ENCODE peak calls at places on chromosomes 11 and 22, in four cellular contexts. N is HCT116, Q is A549, U is gastrocnemius medialis. E is an unnamed sample. For H3K4me1, the result is how much of the 10 kb centered on the place peaks cover.

GRCh38 chr22:36797988-36798670 is 18.7 kb downstream of the PVALB start:
- DNase-seq in N (no peak), U (no peak), Q (no peak), E (no peak)

GRCh38 chr11:134474070-134474860 is 62.2 kb upstream of the B3GAT1 start:
- DNase-seq in U (no peak), N (no peak), Q (no peak), E (no peak)

GRCh38 chr11:82003671-82004148 is 730.0 kb downstream of the FAM181B start:
- DNase-seq in N (no peak), Q (no peak), U (no peak), E (no peak)

GRCh38 chr22:30245985-30246901 is at the start of gene LIF:
- DNase-seq in N (no peak), Q (no peak), U (no peak), E (no peak)

GRCh38 chr11:102453286-102453797 is 777 bp upstream of the TMEM123 start:
- DNase-seq in U (no peak), Q (no peak), N (no peak), E (no peak)

GRCh38 chr22:26852176-26852575 is 194.8 kb downstream of the MIAT start:
- DNase-seq in Q (no peak), U (no peak), N (no peak), E (no peak)

GRCh38 chr22:19824197-19825015 is 30.3 kb downstream of the GNB1L start:
- DNase-seq in N (no peak), U (no peak), Q (no peak), E (peak)

GRCh38 chr11:91981995-91982394 is 242.6 kb upstream of the FAT3 start:
- DNase-seq in U (peak), N (no peak), Q (peak), E (peak)

GRCh38 chr22:19970479-19971275 is 29.1 kb upstream of the TXNRD2 start:
- DNase-seq in U (peak), Q (peak), N (no peak), E (peak)

GRCh38 chr11:119691020-119691666 is 37.9 kb downstream of the NECTIN1 start:
- DNase-seq in U (no peak), Q (no peak), N (no peak), E (no peak)

GRCh38 chr22:33357894-33358440 is 299.8 kb upstream of the SYN3 start:
- DNase-seq in Q (no peak), U (no peak), N (no peak), E (no peak)

GRCh38 chr11:13717331-13717730 is 48.9 kb downstream of the FAR1 start:
- DNase-seq in U (no peak), N (no peak), Q (peak), E (no peak)

GRCh38 chr11:128814856-128815705 is 52.0 kb downstream of the KCNJ1 start:
- DNase-seq in N (no peak), U (peak), Q (no peak), E (no peak)

GRCh38 chr11:60859616-60860250 is 4.0 kb upstream of the PTGDR2 start:
- DNase-seq in N (no peak), Q (no peak), U (no peak), E (no peak)

GRCh38 chr11:57378166-57378565 is 2.8 kb downstream of the PRG3 start:
- DNase-seq in Q (no peak), U (no peak), N (no peak), E (no peak)

GRCh38 chr11:45930031-45930794 is 7.8 kb downstream of the LARGE2 start:
- DNase-seq in U (no peak), Q (no peak), N (no peak), E (peak)

GRCh38 chr11:14789879-14790484 is 102.0 kb downstream of the CYP2R1 start:
- DNase-seq in N (no peak), Q (peak), U (no peak), E (no peak)

GRCh38 chr11:45936655-45937054 is 14.2 kb downstream of the LARGE2 start:
- DNase-seq in Q (no peak), N (no peak), U (no peak), E (no peak)

GRCh38 chr11:78472905-78473304 is 55.3 kb upstream of the GAB2 start:
- DNase-seq in Q (no peak), N (no peak), U (no peak), E (no peak)

GRCh38 chr11:57597971-57598830 is 716 bp downstream of the SERPING1 start:
- DNase-seq in N (no peak), U (peak), Q (no peak), E (peak)

GRCh38 chr11:36565033-36565610 is 2.7 kb upstream of the RAG1 start:
- DNase-seq in U (no peak), Q (no peak), N (no peak), E (no peak)

GRCh38 chr11:36566407-36567053 is 1.3 kb upstream of the RAG1 start:
- DNase-seq in N (no peak), Q (no peak), U (no peak), E (no peak)

GRCh38 chr11:36567684-36568083 is at the start of gene RAG1:
- DNase-seq in N (no peak), U (no peak), Q (no peak), E (no peak)

GRCh38 chr11:36569095-36569494 is 1.3 kb downstream of the RAG1 start:
- DNase-seq in U (no peak), Q (no peak), N (no peak), E (no peak)

DNA sequence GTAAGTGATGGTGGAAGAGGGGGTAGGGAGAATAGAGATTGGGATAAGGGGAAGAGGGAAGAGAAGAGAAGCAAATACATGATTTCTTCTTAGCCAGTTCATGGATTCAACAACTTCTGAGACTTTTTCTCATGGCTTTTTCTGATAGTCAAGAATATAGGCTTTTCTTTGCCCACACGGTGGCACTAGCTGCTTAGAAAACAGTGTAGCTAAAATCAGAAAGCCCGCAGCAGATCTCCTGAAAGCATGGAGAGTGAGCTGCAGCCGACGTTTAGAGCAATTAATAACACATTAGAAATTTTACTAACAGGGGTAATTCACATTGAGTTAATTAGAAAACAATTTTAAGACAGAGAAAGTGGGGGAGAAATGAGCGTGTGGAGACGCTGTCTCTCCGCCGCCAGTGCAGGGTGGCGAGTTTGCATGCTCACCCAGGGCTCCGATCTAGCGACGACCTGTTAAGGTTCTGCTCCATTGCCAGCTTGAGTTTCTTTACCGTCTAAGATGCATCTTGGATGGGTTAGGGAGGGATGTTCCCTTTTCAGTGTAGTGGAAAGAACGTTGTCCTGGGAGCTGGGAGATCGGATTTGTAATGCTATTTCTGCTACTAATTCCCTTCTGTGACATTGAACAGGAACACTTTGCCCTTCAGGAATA is 3.3 kb upstream of the RAG1 start:
- DNase-seq in U (no peak), N (peak), Q (peak), E (no peak)
- TF ChIP-seq CTCF in U (peak), N (peak), Q (peak), E (peak)

GRCh38 chr22:39520054-39520873 is at the start of gene ATF4:
- DNase-seq in N (peak), U (peak), Q (peak), E (peak)

GRCh38 chr22:39522567-39523300 is 2.4 kb downstream of the ATF4 start:
- DNase-seq in N (no peak), Q (peak), U (peak), E (peak)

GRCh38 chr22:39519681-39520053 is 695 bp upstream of the ATF4 start:
- DNase-seq in Q (peak), N (no peak), U (peak), E (peak)

GRCh38 chr22:39518996-39519680 is 1.2 kb upstream of the ATF4 start:
- DNase-seq in Q (no peak), U (no peak), N (no peak), E (no peak)

GRCh38 chr22:39520874-39521857 is 804 bp downstream of the ATF4 start:
- DNase-seq in U (peak), N (no peak), Q (peak), E (peak)
- H3K4me1 ChIP-seq in U (half or more), N (under half), Q (under half), E (half or more)

DNA sequence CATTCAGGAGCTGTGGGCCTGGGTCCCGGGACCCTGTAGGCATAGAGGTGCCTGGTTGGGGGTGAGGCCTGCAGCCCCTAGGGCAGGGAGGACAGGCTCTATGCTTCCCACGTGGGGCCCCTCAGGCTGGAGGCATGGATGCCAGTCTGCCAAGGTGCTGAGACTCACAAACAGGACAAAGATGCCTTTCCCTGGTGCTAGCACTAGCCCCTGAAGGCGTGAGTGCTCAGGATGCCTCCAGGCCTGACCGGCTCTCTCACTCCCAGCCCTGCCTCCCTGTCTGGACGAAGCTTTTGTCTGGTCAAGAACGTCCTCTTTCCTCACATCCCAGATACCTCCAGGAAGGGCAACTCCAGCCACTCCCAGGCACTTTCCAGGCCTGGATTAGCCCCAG is 2.1 kb downstream of the CDC42BPG start:
- DNase-seq in N (no peak), U (no peak), Q (no peak), E (no peak)
- H3K27ac ChIP-seq in N (peak), U (no peak), Q (peak), E (no peak)

DNA sequence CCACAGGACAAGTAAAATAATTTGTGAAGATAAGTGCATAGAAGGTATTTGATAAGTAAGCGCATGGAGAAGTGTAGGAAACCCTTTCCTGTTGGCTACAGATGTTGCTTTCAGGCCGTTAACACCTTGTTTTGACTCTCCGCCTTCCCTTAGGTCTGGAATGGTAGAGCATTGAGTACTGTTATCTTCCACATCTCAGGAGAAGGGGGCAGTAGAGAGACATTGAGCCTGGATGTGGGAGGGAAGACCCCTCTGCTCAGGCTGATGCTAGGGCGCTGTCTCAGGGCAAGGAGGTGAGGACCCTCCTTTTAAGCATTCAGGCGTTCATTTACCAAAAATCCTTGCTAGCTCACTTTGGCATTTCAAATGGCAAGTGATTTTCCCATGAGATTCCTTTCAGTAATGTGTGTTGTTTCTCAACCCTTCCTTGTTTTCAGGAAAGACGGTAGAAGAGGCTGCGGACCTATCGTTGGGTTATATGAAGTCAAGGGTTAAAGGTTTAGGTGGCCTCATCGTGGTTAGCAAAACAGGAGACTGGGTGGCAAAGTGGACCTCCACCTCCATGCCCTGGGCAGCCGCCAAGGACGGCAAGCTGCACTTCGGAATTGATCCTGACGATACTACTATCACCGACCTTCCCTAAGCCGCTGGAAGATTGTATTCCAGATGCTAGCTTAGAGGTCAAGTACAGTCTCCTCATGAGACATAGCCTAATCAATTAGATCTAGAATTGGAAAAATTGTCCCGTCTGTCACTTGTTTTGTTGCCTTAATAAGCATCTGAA is 27.0 kb upstream of the SCGB1A1 start:
- DNase-seq in N (no peak), U (no peak), Q (no peak), E (no peak)
- TF ChIP-seq CTCF in N (no peak), U (no peak), Q (no peak), E (no peak)

E was measured in tibial artery.